ENCODE peak calls at places on chromosomes 11 and 22, in eight cellular contexts. Y is WTC11, S is choroid plexus epithelial cell, X is AG09319, H is chondrocyte, N is GM20000, B is MCF 10A, V is esophagus muscularis mucosa. K is an unnamed sample.

GRCh38 chr11:85590848-85591483 is 36.2 kb downstream of the DLG2 start:
- DNase-seq in Y (no peak), S (peak), N (no peak), X (peak), V (no peak), B (peak), H (no peak), K (no peak)

GRCh38 chr11:62546937-62547625 is 475 bp upstream of the AHNAK start:
- DNase-seq in X (no peak), Y (peak), N (no peak), H (no peak), B (peak), S (peak), V (no peak), K (peak)

GRCh38 chr11:37500425-37500824 is 902.4 kb upstream of the RAG2 start:
- DNase-seq in B (peak), Y (no peak), N (no peak), S (peak), H (no peak), V (no peak), X (no peak), K (no peak)

GRCh38 chr11:57426439-57426753 is 525 bp downstream of the SLC43A3 start:
- DNase-seq in Y (no peak), N (no peak), B (peak), X (no peak), H (no peak), V (no peak), S (no peak), K (no peak)

GRCh38 chr11:46916251-46916650 is 2.1 kb downstream of the LRP4 start:
- DNase-seq in V (no peak), X (no peak), N (no peak), Y (no peak), H (no peak), B (no peak), S (no peak), K (no peak)

GRCh38 chr22:49349181-49349835 is 478.4 kb downstream of the BRD1 start:
- DNase-seq in X (no peak), Y (peak), B (no peak), N (no peak), V (no peak), H (peak), S (no peak), K (no peak)

GRCh38 chr22:20024225-20025087 is 3.5 kb downstream of the TANGO2 start:
- DNase-seq in H (peak), N (no peak), Y (no peak), X (no peak), B (no peak), S (no peak), V (no peak), K (no peak)

GRCh38 chr11:116640641-116641402 is 132.0 kb downstream of the BUD13 start:
- DNase-seq in N (no peak), X (no peak), H (no peak), Y (no peak), B (no peak), V (peak), S (no peak), K (no peak)

GRCh38 chr22:17368727-17369552 is at the start of gene CECR2:
- DNase-seq in Y (peak), N (peak), H (no peak), B (no peak), S (peak), V (no peak), X (no peak), K (no peak)

GRCh38 chr22:26169312-26170111 is at the start of gene SEZ6L:
- DNase-seq in B (no peak), S (no peak), X (no peak), V (no peak), Y (peak), N (peak), H (no peak), K (peak)

GRCh38 chr11:61090521-61090920 is 11.8 kb upstream of the CD5 start:
- DNase-seq in S (no peak), Y (no peak), N (no peak), H (no peak), B (no peak), V (no peak), X (no peak), K (no peak)

GRCh38 chr22:44437493-44438015 is 60.5 kb downstream of the RTL6 start:
- DNase-seq in S (peak), X (no peak), H (no peak), B (peak), Y (no peak), N (no peak), V (no peak), K (no peak)

GRCh38 chr11:93741882-93742226 is 382 bp downstream of the C11orf54 start:
- DNase-seq in N (no peak), Y (no peak), H (no peak), B (peak), X (no peak), S (peak), V (no peak), K (peak)

GRCh38 chr11:47248664-47249377 is at the start of gene ACP2:
- DNase-seq in B (peak), N (peak), V (peak), H (no peak), S (peak), X (no peak), Y (peak), K (peak)

GRCh38 chr11:66956689-66957290 is 1.4 kb downstream of the PC start:
- DNase-seq in Y (no peak), X (no peak), N (peak), S (peak), V (no peak), B (peak), H (no peak), K (no peak)

GRCh38 chr11:95081412-95081811 is 8.2 kb upstream of the ENDOD1 start:
- DNase-seq in H (no peak), V (no peak), Y (no peak), S (peak), B (no peak), X (no peak), N (no peak), K (no peak)

GRCh38 chr22:41070665-41071331 is 21.6 kb upstream of the EP300 start:
- DNase-seq in X (no peak), S (no peak), Y (no peak), N (no peak), V (no peak), H (peak), B (no peak), K (no peak)

GRCh38 chr22:24153353-24153752 is 27.9 kb upstream of the SUSD2 start:
- DNase-seq in B (no peak), N (no peak), H (no peak), S (peak), Y (no peak), X (no peak), V (no peak), K (no peak)

GRCh38 chr11:34169664-34170063 is 64.2 kb downstream of the NAT10 start:
- DNase-seq in V (no peak), N (no peak), S (no peak), X (no peak), Y (no peak), H (no peak), B (no peak), K (no peak)

GRCh38 chr11:555500-556174 is 4.9 kb downstream of the LMNTD2 start:
- DNase-seq in X (no peak), N (no peak), V (no peak), Y (no peak), B (no peak), H (no peak), S (no peak), K (no peak)
- TF ChIP-seq CTCF in X (no peak), N (no peak), V (no peak), Y (no peak), B (no peak), H (no peak), S (no peak), K (no peak)

GRCh38 chr11:92531051-92531747 is 306.6 kb downstream of the FAT3 start:
- DNase-seq in H (no peak), B (no peak), S (no peak), X (no peak), V (no peak), Y (no peak), N (no peak), K (no peak)

GRCh38 chr11:92528051-92528450 is 303.4 kb downstream of the FAT3 start:
- DNase-seq in X (no peak), V (no peak), Y (no peak), N (no peak), H (no peak), B (peak), S (peak), K (no peak)

GRCh38 chr11:92527467-92527866 is 302.8 kb downstream of the FAT3 start:
- DNase-seq in N (no peak), Y (no peak), B (peak), X (no peak), H (no peak), S (peak), V (no peak), K (no peak)
- TF ChIP-seq CTCF in N (no peak), Y (no peak), B (no peak), X (no peak), H (peak), S (no peak), V (no peak), K (no peak)

DNA sequence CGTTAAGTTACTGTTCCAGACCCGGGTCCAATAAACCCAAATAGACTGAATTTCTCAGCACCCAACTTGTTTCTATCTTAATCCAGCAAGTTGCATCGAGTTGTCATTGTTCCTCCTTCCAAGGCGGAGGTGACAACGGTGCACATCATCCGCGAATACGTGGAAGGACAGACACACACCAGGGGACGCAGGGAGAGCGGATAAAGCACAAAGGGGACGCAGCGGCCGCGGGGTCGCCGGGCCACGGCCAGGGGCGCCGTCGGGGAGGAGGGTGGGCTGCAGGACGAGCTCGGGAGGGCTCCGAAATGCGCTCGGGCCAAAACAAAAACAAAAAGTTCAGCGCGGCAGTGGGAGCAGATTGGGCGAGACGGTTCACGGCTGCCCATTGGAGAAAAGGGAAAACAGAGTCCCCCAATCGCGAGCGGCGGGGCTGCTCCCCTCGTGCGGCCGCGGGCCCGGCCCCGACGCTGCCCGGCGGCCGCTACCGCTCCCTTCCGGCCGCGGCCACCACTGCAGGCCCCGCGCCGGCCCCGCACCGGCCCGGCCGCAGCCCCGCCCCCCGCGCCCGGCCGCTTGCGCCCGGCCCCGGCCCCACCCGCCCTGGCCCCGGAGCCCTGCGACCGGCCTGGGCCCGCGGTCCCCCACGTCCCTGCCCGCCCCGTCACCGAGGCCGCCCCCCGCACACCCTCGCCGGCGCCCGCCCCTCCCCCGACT is 518 bp downstream of the KMT5B start:
- DNase-seq in V (no peak), B (peak), N (peak), S (peak), X (peak), Y (peak), H (no peak), K (peak)
- TF ChIP-seq CTCF in V (peak), B (no peak), N (peak), S (peak), X (no peak), Y (no peak), H (peak), K (peak)

DNA sequence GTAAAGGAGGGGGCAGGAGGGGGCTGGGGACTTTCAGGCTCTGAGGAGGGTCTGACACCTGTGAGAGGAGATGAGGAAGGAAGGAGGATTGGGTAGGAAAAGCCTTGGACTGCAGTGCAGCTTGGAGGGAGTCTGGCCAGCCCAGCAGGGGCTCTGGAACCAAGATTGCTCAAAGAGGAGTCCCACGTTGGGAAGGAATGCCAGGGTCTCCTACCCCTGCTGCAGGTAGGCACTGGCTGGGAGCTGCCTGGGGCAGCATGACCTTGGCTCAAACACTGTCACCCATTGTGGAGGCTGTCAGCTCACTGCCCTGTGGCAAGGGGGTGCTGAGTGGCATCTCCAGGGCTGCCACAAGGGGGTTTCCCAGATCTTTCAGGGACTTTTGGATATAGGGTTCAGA is 94.5 kb downstream of the RPS6KA4 start:
- DNase-seq in X (no peak), N (no peak), B (no peak), Y (no peak), H (peak), S (no peak), V (no peak), K (no peak)
- TF ChIP-seq CTCF in X (no peak), N (no peak), B (no peak), Y (no peak), H (no peak), S (no peak), V (no peak), K (no peak)

GRCh38 chr22:27487600-27488450 is 313.7 kb downstream of the MN1 start:
- DNase-seq in S (peak), Y (no peak), N (no peak), B (peak), V (no peak), H (peak), X (no peak), K (no peak)

GRCh38 chr22:27485842-27486241 is 315.7 kb downstream of the MN1 start:
- DNase-seq in X (no peak), B (no peak), N (no peak), S (no peak), H (no peak), V (no peak), Y (no peak), K (no peak)

GRCh38 chr22:27489265-27489675 is 312.3 kb downstream of the MN1 start:
- DNase-seq in S (peak), V (no peak), X (no peak), N (no peak), B (no peak), Y (no peak), H (no peak), K (no peak)

GRCh38 chr22:27490080-27490479 is 311.5 kb downstream of the MN1 start:
- DNase-seq in N (no peak), S (no peak), B (peak), H (peak), X (no peak), V (no peak), Y (no peak), K (no peak)

GRCh38 chr22:27488456-27489224 is 312.9 kb downstream of the MN1 start:
- DNase-seq in S (peak), H (peak), Y (no peak), V (no peak), B (no peak), N (no peak), X (no peak), K (no peak)
- TF ChIP-seq CTCF in S (peak), H (peak), Y (no peak), V (no peak), B (no peak), N (no peak), X (no peak), K (no peak)

GRCh38 chr22:45757068-45757467 is 85.4 kb downstream of the ATXN10 start:
- DNase-seq in H (no peak), B (no peak), Y (peak), N (no peak), V (no peak), X (peak), S (no peak), K (no peak)
- TF ChIP-seq CTCF in H (peak), B (no peak), Y (no peak), N (no peak), V (no peak), X (peak), S (no peak), K (no peak)

DNA sequence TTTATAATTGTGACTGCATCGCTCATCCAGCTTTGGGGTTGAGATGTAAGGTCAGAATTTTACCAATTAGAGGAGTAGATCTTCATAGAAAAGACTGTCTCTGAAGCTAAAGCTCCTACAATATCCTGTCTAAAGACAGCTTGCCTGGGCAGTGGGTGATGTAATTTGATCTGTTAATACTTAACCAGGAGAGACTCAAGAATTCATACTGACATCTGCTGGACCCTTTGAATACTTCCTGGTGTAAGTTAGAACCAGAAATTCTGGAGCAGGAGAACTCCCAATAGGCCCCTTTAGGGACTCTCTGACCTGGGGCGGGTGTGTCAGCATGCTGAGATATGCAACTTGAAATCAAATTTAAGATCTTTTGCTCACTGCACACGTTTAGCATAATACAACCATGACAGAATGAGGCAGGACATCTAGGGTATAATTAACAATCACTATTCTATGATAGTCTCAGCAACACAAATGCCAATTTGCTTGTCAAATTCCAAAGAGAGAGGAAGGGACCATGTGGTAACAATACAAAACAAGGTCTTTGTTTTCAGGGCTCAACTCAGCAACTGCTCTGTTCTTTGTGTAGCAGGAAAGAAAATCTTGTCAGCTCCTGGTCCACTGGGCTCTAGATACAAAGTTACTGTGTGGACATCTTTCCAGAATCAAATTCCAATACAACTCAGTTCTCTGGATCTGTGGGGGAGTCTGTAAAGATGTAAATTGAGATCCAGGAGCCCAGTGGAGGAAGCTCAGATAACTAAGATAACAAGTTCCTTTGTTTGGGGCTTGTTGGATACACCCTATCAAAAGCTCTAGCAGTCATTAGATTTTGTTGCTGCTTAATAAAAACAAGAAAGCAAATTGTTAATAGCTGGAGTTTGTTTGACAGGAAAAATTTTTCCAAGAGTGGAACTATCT is 144.0 kb downstream of the INSC start:
- DNase-seq in B (peak), Y (no peak), X (no peak), H (no peak), N (no peak), S (peak), V (no peak), K (no peak)
- TF ChIP-seq CTCF in B (peak), Y (no peak), X (no peak), H (peak), N (no peak), S (peak), V (no peak), K (no peak)

GRCh38 chr11:111882202-111882601 is 2.9 kb downstream of the CFAP68 start:
- DNase-seq in H (no peak), B (no peak), N (no peak), S (no peak), V (no peak), X (no peak), Y (no peak), K (no peak)

GRCh38 chr11:111878385-111878765 is 590 bp downstream of the FDXACB1 start:
- DNase-seq in X (no peak), V (no peak), Y (no peak), S (peak), B (peak), H (no peak), N (no peak), K (no peak)

GRCh38 chr11:111879637-111879960 is 258 bp downstream of the CFAP68 start:
- DNase-seq in V (no peak), H (no peak), N (no peak), X (no peak), Y (no peak), S (no peak), B (no peak), K (no peak)

GRCh38 chr11:111878766-111879636 is at the start of the genes CFAP68 and FDXACB1:
- DNase-seq in N (peak), V (peak), H (peak), S (peak), B (peak), X (peak), Y (peak), K (peak)
- TF ChIP-seq CTCF in N (peak), V (peak), H (peak), S (peak), B (peak), X (peak), Y (peak), K (peak)

GRCh38 chr22:42444060-42444904 is 12.1 kb upstream of the NFAM1 start:
- DNase-seq in Y (peak), V (peak), H (no peak), B (peak), X (peak), N (peak), S (peak), K (peak)
- TF ChIP-seq CTCF in Y (peak), V (peak), H (peak), B (peak), X (peak), N (peak), S (peak), K (peak)